ENCODE peak calls at places on chromosomes 6 and 20, in five cellular contexts. G is prostate gland, X is upper lobe of left lung, O is stomach, M is spleen. H is an unnamed sample. For H3K4me1, the result is how much of the 10 kb centered on the place peaks cover.

GRCh38 chr6:111057074-111057752 is 30.1 kb upstream of the SLC16A10 start:
- DNase-seq in X (no peak), O (peak), G (peak), M (no peak), H (no peak)

GRCh38 chr6:141475269-141475668 is 657.5 kb upstream of the GJE1 start:
- DNase-seq in M (no peak), O (no peak), G (no peak), X (no peak), H (no peak)

GRCh38 chr20:32543570-32544259 is 41.4 kb downstream of the NOL4L start:
- DNase-seq in O (no peak), G (no peak), M (no peak), X (no peak), H (no peak)

GRCh38 chr6:50907565-50907964 is 88.9 kb downstream of the TFAP2B start:
- DNase-seq in O (no peak), M (no peak), G (no peak), X (no peak), H (no peak)

GRCh38 chr6:129634411-129635230 is 75.4 kb downstream of the ARHGAP18 start:
- DNase-seq in X (no peak), M (no peak), O (no peak), G (no peak), H (no peak)

GRCh38 chr6:36615018-36615761 is 21.0 kb downstream of the SRSF3 start:
- DNase-seq in G (no peak), M (no peak), X (no peak), O (no peak), H (no peak)

GRCh38 chr20:63980317-63980805 is 571 bp upstream of the PRPF6 start:
- DNase-seq in X (no peak), M (no peak), O (no peak), G (no peak), H (no peak)

GRCh38 chr6:17580518-17581048 is 19.5 kb upstream of the FAM8A1 start:
- DNase-seq in X (peak), M (peak), G (no peak), O (peak), H (no peak)

GRCh38 chr6:154782245-154782644 is 49.0 kb downstream of the SCAF8 start:
- DNase-seq in O (no peak), M (no peak), X (no peak), G (no peak), H (no peak)
- TF ChIP-seq POLR2A in O (no peak), M (no peak), X (no peak), G (no peak), H (no peak)

DNA sequence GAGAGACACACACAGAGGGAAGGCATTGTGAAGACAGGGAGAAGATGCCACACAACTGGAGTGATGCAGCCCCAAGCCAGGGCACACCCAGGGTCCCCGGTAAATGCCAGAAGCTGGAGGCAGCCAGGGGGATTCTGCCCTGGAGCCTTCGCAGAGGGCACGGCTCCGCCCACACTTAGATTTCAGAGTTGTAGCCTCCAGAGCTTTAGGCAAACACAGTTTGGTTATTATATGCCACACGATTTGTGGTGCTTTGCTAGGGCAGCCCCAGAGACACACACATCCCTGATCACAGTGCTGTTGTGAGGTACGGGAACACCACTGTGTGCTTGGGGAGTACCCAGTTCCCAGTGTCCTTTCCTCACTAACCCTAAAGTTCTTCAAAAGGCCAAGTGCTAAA is 280.6 kb downstream of the SMOC2 start:
- DNase-seq in M (no peak), O (no peak), X (no peak), G (no peak), H (peak)
- TF ChIP-seq POLR2AphosphoS5 in M (no peak), O (no peak), X (no peak), G (no peak), H (no peak)

GRCh38 chr20:51426879-51427624 is 115.5 kb downstream of the NFATC2 start:
- DNase-seq in G (no peak), O (no peak), X (no peak), M (no peak), H (no peak)
- H3K4me1 ChIP-seq in G (under half), O (under half), X (under half), M (under half), H (under half)

GRCh38 chr6:151240861-151241642 is 1.3 kb downstream of the AKAP12 start:
- DNase-seq in M (no peak), O (peak), X (peak), G (peak), H (no peak)
- TF ChIP-seq POLR2A in M (no peak), O (no peak), X (no peak), G (no peak), H (no peak)

DNA sequence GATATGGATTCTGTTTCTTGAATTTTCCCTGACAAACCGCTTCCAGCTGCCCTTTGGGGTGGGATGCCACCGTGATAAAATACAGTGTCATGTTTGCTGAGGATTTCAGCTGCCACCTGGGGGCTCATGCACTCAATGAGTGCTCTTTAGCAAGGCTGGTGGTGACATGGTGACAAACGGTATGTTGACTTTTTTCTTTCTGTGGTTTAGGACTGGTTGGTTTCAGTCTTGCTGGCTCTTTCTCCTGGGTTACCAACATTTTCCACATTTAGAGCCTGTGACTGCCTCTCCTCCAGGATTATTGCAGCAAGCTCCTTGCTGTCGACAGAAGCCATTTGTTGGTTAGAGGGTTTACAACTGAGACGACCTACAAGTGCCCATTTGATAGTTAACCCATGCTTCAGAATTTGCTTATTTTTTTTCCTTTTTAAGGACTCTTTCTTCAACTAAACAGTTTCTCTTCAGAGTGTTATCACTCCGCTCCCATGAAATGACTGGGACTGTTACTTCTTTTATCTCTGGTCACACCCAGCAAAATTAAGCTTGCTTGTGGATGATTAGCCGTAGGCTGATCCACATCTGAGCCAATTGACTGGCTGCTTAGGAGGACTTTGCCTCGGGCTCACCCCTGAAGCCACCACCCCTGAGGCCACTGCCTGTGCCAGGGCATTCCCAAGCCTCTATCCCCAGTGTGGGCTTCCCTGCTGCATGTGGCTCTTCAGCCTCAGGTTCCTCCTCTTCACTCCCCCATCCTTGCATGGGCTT is 48.4 kb upstream of the CDYL start:
- DNase-seq in M (no peak), O (no peak), G (no peak), X (no peak), H (no peak)
- TF ChIP-seq POLR2AphosphoS5 in M (no peak), O (no peak), G (no peak), X (no peak), H (no peak)

GRCh38 chr20:41038149-41038877 is 9.7 kb downstream of the TOP1 start:
- DNase-seq in O (no peak), X (no peak), M (no peak), G (no peak), H (no peak)
- H3K4me1 ChIP-seq in O (under half), X (under half), M (half or more), G (under half), H (half or more)

GRCh38 chr6:145733770-145734169 is 1.6 kb downstream of the EPM2A start:
- DNase-seq in X (no peak), M (no peak), O (no peak), G (no peak), H (no peak)

GRCh38 chr6:145732788-145733187 is 2.5 kb downstream of the EPM2A start:
- DNase-seq in M (no peak), X (no peak), G (no peak), O (no peak), H (no peak)

GRCh38 chr6:145735356-145736165 is at the start of gene EPM2A:
- DNase-seq in M (peak), O (peak), X (peak), G (peak), H (peak)

GRCh38 chr6:145733207-145733606 is 2.1 kb downstream of the EPM2A start:
- DNase-seq in X (no peak), G (no peak), O (no peak), M (no peak), H (no peak)

DNA sequence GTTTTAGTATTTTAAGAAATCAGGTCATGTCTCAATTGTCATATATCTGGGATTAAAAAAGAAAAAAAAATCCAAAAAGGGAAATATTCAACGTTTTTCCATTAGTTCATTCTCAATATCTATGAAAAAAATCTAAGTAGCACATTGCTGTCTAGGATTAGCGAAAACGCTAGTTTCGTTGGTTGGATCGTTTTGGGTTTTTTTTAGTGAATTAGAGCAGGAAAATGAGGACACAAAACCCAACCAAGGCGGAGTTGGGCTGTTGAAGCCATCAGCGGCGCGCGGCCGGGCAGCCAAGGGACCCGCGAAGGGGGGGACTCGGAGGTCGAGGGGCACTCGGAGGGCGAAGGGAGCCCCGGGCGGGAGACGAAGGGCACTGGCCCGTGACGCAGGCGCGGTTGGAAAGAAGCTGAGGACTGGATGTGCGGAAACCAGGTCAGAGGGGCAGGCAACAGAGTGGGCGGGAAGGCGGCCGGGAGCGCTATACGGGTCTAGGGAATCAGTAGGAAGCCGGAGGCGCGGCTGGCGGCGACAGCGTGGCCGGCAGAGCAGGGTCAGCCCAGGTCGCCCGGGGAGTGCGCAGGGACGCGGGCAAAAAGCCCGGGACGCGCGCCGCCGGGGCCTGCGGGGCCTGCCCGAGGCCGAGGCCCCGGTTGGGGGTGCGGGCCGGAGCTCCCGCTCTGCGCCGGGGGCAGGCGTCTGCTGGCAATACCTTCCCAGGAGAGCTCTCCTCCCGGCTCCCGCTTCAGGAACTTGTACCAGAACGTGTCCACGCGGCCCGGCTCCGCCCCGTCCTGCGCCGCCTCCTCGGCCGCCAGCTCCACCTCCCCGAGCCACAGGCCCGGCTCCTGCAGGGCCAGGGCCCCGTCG is 599 bp downstream of the EPM2A start:
- DNase-seq in M (peak), G (peak), X (peak), O (peak), H (no peak)
- TF ChIP-seq POLR2A in M (no peak), G (no peak), X (peak), O (no peak), H (no peak)

GRCh38 chr20:35952480-35953410 is 1.6 kb downstream of the SCAND1 start:
- DNase-seq in M (no peak), O (no peak), X (no peak), G (peak), H (no peak)
- TF ChIP-seq POLR2AphosphoS5 in M (no peak), O (no peak), X (no peak), G (no peak), H (no peak)

DNA sequence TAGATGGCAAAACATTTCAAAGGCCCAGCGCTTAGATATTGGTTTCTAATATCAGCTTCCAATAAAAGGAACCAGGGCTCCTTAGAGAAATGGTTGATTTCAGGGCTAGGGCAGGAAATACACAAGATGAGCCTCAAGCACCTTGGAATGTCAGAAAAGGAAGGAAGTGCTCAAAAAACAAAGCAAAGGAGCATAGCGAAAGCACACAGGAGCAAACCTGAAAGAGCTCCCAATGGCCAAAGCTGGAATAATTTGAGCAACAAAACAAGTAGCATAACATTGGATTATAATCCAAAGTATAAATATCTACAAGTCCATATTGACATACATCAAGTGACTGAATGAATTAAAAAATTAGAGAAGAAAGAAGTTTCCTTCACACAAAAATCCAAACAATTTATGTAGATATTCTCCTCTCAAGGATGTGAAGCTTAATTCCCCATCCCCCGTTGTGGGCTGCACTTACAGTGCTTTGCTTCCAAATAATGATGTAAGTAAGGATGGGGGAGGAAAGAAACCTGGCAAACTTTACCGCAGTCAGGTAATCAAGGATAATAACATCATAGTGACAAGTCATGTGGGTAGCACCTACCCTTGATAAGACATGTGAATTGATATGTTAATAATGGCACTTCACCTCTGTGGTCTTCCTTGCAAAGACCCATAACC is 132.9 kb upstream of the DST start:
- DNase-seq in X (no peak), O (no peak), M (no peak), G (no peak), H (no peak)
- H3K4me1 ChIP-seq in X (under half), O (under half), M (under half), G (under half), H (under half)

H was measured in vagina.